ENCODE peak calls at places on chromosome 2, in four cellular contexts. One of them, this sample, is unnamed.
A peak's percentile ranks its signal among the peaks of the same experiment; 100 is the strongest.

GRCh38 chr2:3602553-3603339 is 7.8 kb downstream of the COLEC11 start:
- DNase-seq in tibial artery: no peak
- DNase-seq in T-helper 1 cell: no peak
- DNase-seq in HCEC 1CT: no peak
- DNase-seq in this sample: no peak

GRCh38 chr2:39008663-39009062 is 112.2 kb downstream of the SOS1 start:
- DNase-seq in T-helper 1 cell: no peak
- DNase-seq in HCEC 1CT: no peak
- DNase-seq in tibial artery: no peak
- DNase-seq in this sample: no peak

GRCh38 chr2:108941767-108942166 is 47.3 kb downstream of the EDAR start:
- DNase-seq in T-helper 1 cell: no peak
- DNase-seq in tibial artery: no peak
- DNase-seq in HCEC 1CT: no peak
- DNase-seq in this sample: no peak

GRCh38 chr2:18238231-18238630 is 322.2 kb downstream of the RDH14 start:
- DNase-seq in T-helper 1 cell: no peak
- DNase-seq in HCEC 1CT: no peak
- DNase-seq in tibial artery: no peak
- DNase-seq in this sample: no peak

GRCh38 chr2:42844901-42845685 is 52.7 kb upstream of the HAAO start:
- DNase-seq in T-helper 1 cell: no peak
- DNase-seq in tibial artery: no peak
- DNase-seq in HCEC 1CT: peak; percentile 81
- DNase-seq in this sample: peak; percentile 16

GRCh38 chr2:120430501-120430830 is 84.5 kb downstream of the INHBB start:
- DNase-seq in HCEC 1CT: no peak
- DNase-seq in T-helper 1 cell: no peak
- DNase-seq in tibial artery: no peak
- DNase-seq in this sample: no peak

GRCh38 chr2:17901246-17901645 is 22.8 kb downstream of the KCNS3 start:
- DNase-seq in T-helper 1 cell: no peak
- DNase-seq in tibial artery: no peak
- DNase-seq in HCEC 1CT: no peak
- DNase-seq in this sample: no peak

GRCh38 chr2:234968633-234969328 is 17.0 kb downstream of the SH3BP4 start:
- DNase-seq in HCEC 1CT: no peak
- DNase-seq in T-helper 1 cell: no peak
- DNase-seq in tibial artery: no peak
- DNase-seq in this sample: no peak

GRCh38 chr2:95301876-95302641 is 4.9 kb downstream of the KCNIP3 start:
- DNase-seq in T-helper 1 cell: no peak
- DNase-seq in tibial artery: no peak
- DNase-seq in HCEC 1CT: no peak
- DNase-seq in this sample: no peak

GRCh38 chr2:198390670-198391069 is 586.3 kb downstream of the PLCL1 start:
- DNase-seq in T-helper 1 cell: no peak
- DNase-seq in HCEC 1CT: no peak
- DNase-seq in tibial artery: no peak
- DNase-seq in this sample: no peak

GRCh38 chr2:135960598-135961551 is 24.6 kb downstream of the DARS1 start:
- DNase-seq in HCEC 1CT: no peak
- DNase-seq in tibial artery: no peak
- DNase-seq in T-helper 1 cell: no peak
- DNase-seq in this sample: no peak

GRCh38 chr2:111702119-111702808 is 181.7 kb downstream of the ANAPC1 start:
- DNase-seq in tibial artery: no peak
- DNase-seq in HCEC 1CT: peak; percentile 64
- DNase-seq in T-helper 1 cell: no peak
- DNase-seq in this sample: peak; percentile 72

GRCh38 chr2:114089636-114090325 is 199.9 kb downstream of the ACTR3 start:
- DNase-seq in HCEC 1CT: peak; percentile 30
- DNase-seq in T-helper 1 cell: no peak
- DNase-seq in tibial artery: no peak
- DNase-seq in this sample: peak; percentile 20